ENCODE peak calls at places on chromosomes 3 and 15, in nine cellular contexts. F is T-helper 22 cell; S is body of pancreas; D is CD14-positive monocyte; X is cardiac muscle cell; Q is head of caudate nucleus; H is NCI-H774; L is amniotic stem cell; T is activated CD4-positive, alpha-beta memory T cell treated with anti-CD3 and anti-CD28 coated beads, Interleukin-2, amount 10 ng/mL, durations not matched to agents 7 days and 5 days. M is an unnamed sample.

GRCh38 chr3:59866076-59866475 is 816.3 kb upstream of the CFAP20DC start:
- DNase-seq in L (no peak), X (no peak), H (no peak), Q (no peak), S (peak), T (no peak), D (no peak), F (no peak), M (no peak)

GRCh38 chr3:172100482-172100881 is 61.1 kb downstream of the FNDC3B start:
- DNase-seq in S (no peak), Q (no peak), D (no peak), H (peak), L (no peak), T (no peak), X (no peak), F (no peak), M (no peak)

GRCh38 chr3:64732570-64732969 is 44.8 kb upstream of the ADAMTS9 start:
- DNase-seq in X (no peak), T (no peak), D (no peak), Q (no peak), L (no peak), S (no peak), H (no peak), F (no peak), M (no peak)

GRCh38 chr3:111906667-111907066 is 47.6 kb downstream of the PHLDB2 start:
- DNase-seq in L (no peak), T (no peak), Q (no peak), X (no peak), F (no peak), H (no peak), D (no peak), S (no peak), M (no peak)

GRCh38 chr3:100753846-100754245 is 44.6 kb downstream of the TFG start:
- DNase-seq in L (no peak), S (no peak), X (no peak), H (no peak), Q (no peak), T (no peak), D (no peak), F (no peak), M (no peak)

GRCh38 chr3:134897391-134898131 is 102.5 kb downstream of the EPHB1 start:
- DNase-seq in X (no peak), D (no peak), Q (no peak), F (no peak), L (no peak), T (no peak), S (no peak), H (no peak), M (no peak)

GRCh38 chr15:74443100-74443909 is 9.5 kb upstream of the SEMA7A start:
- DNase-seq in L (no peak), S (no peak), Q (no peak), H (no peak), X (no peak), T (no peak), F (no peak), D (no peak), M (no peak)

GRCh38 chr15:77589839-77590238 is 42.9 kb downstream of the LINGO1 start:
- DNase-seq in H (no peak), F (no peak), D (no peak), L (no peak), S (no peak), Q (peak), X (no peak), T (no peak), M (no peak)

GRCh38 chr3:45951946-45952345 is 8.7 kb downstream of the CXCR6 start:
- DNase-seq in D (no peak), H (no peak), T (no peak), Q (no peak), S (no peak), L (no peak), F (no peak), X (no peak), M (no peak)

GRCh38 chr3:71521021-71521352 is 62.5 kb downstream of the FOXP1 start:
- DNase-seq in D (no peak), S (no peak), F (no peak), L (no peak), Q (no peak), T (no peak), X (no peak), H (no peak), M (no peak)

GRCh38 chr3:59424268-59425010 is 374.6 kb upstream of the CFAP20DC start:
- DNase-seq in X (no peak), F (peak), Q (no peak), S (no peak), H (no peak), D (no peak), T (peak), L (no peak), M (peak)

GRCh38 chr15:84924074-84924700 is 39.7 kb downstream of the SLC28A1 start:
- DNase-seq in L (no peak), D (no peak), H (no peak), X (no peak), Q (no peak), T (no peak), S (no peak), F (no peak), M (no peak)

GRCh38 chr3:117726776-117727175 is 1017.2 kb downstream of the TUSC7 start:
- DNase-seq in S (no peak), F (no peak), Q (no peak), T (no peak), L (no peak), X (no peak), D (no peak), H (no peak), M (no peak)

GRCh38 chr3:178508443-178508825 is 27.8 kb upstream of the KCNMB2 start:
- DNase-seq in T (no peak), F (no peak), X (no peak), L (no peak), Q (no peak), D (no peak), H (peak), S (no peak), M (no peak)

GRCh38 chr15:100802421-100803157 is 77.0 kb upstream of the ALDH1A3 start:
- DNase-seq in Q (no peak), D (no peak), X (no peak), T (no peak), H (no peak), S (no peak), F (no peak), L (no peak), M (no peak)

GRCh38 chr3:38519651-38520050 is 23.5 kb downstream of the EXOG start:
- DNase-seq in S (no peak), X (no peak), H (no peak), D (no peak), Q (no peak), F (peak), L (no peak), T (peak), M (peak)

GRCh38 chr3:51975857-51976549 is 1.1 kb downstream of the ABHD14A start:
- DNase-seq in L (no peak), S (peak), F (no peak), X (peak), D (no peak), T (peak), Q (peak), H (no peak), M (peak)

GRCh38 chr3:38579146-38579545 is 70.3 kb downstream of the SCN5A start:
- DNase-seq in F (no peak), D (no peak), L (no peak), X (peak), T (no peak), Q (no peak), S (peak), H (peak), M (peak)

GRCh38 chr3:185200639-185201038 is 47.8 kb upstream of the C3orf70 start:
- DNase-seq in H (no peak), D (no peak), S (no peak), T (no peak), Q (no peak), F (no peak), L (peak), X (no peak), M (no peak)

GRCh38 chr3:89179355-89179997 is 72.1 kb downstream of the EPHA3 start:
- DNase-seq in L (no peak), H (no peak), D (no peak), X (no peak), Q (no peak), S (no peak), T (no peak), F (no peak), M (no peak)

GRCh38 chr15:74240002-74240568 is 4.0 kb downstream of the CCDC33 start:
- DNase-seq in Q (peak), L (peak), X (no peak), F (no peak), H (peak), T (no peak), D (no peak), S (peak), M (no peak)

GRCh38 chr3:71873093-71873611 is 88.2 kb upstream of the PROK2 start:
- DNase-seq in D (no peak), H (no peak), Q (no peak), L (no peak), S (no peak), T (no peak), F (no peak), X (no peak), M (no peak)

GRCh38 chr15:89377842-89378698 is 43.4 kb upstream of the POLG start:
- DNase-seq in S (no peak), T (no peak), F (no peak), Q (no peak), X (no peak), D (no peak), L (no peak), H (no peak), M (no peak)

GRCh38 chr3:178385280-178385952 is 150.8 kb upstream of the KCNMB2 start:
- DNase-seq in T (no peak), Q (no peak), D (no peak), F (no peak), X (peak), S (peak), H (peak), L (no peak), M (peak)

GRCh38 chr3:149145926-149146325 is 16.5 kb downstream of the HPS3 start:
- DNase-seq in F (no peak), H (no peak), X (no peak), L (no peak), Q (no peak), S (peak), D (peak), T (no peak), M (no peak)

GRCh38 chr3:278300-279064 is 81.9 kb downstream of the CHL1 start:
- DNase-seq in Q (no peak), X (no peak), S (no peak), L (no peak), T (no peak), F (no peak), D (no peak), H (no peak), M (no peak)